ENCODE peak calls at places on chromosomes 16 and 17, in four cellular contexts. One of them, this sample, is unnamed.

GRCh38 chr16:4859900-4860255 is 12.6 kb downstream of the UBN1 start:
- DNase-seq in CD8-positive, alpha-beta T cell: no peak
- DNase-seq in fibroblast of mammary gland: no peak
- DNase-seq in upper lobe of left lung: no peak
- DNase-seq in this sample: no peak

GRCh38 chr16:30805370-30806169 is 18.6 kb upstream of the ZNF629 start:
- DNase-seq in fibroblast of mammary gland: peak
- DNase-seq in CD8-positive, alpha-beta T cell: no peak
- DNase-seq in upper lobe of left lung: peak
- DNase-seq in this sample: peak

GRCh38 chr17:42694524-42694923 is 12.2 kb downstream of the CNTNAP1 start:
- DNase-seq in upper lobe of left lung: no peak
- DNase-seq in fibroblast of mammary gland: no peak
- DNase-seq in CD8-positive, alpha-beta T cell: no peak
- DNase-seq in this sample: no peak

GRCh38 chr16:49861299-49861698 is 5.4 kb upstream of the ZNF423 start:
- DNase-seq in fibroblast of mammary gland: no peak
- DNase-seq in upper lobe of left lung: no peak
- DNase-seq in CD8-positive, alpha-beta T cell: no peak
- DNase-seq in this sample: no peak

GRCh38 chr17:83062818-83063671 is 16.4 kb upstream of the METRNL start:
- DNase-seq in upper lobe of left lung: peak
- DNase-seq in CD8-positive, alpha-beta T cell: no peak
- DNase-seq in fibroblast of mammary gland: no peak
- DNase-seq in this sample: peak

GRCh38 chr16:50204426-50205108 is 51.5 kb downstream of the TENT4B start:
- DNase-seq in fibroblast of mammary gland: peak
- DNase-seq in CD8-positive, alpha-beta T cell: no peak
- DNase-seq in upper lobe of left lung: no peak
- DNase-seq in this sample: no peak

GRCh38 chr16:69924777-69925191 is 26.4 kb upstream of the CLEC18A start:
- DNase-seq in fibroblast of mammary gland: peak
- DNase-seq in upper lobe of left lung: peak
- DNase-seq in CD8-positive, alpha-beta T cell: no peak
- DNase-seq in this sample: no peak

GRCh38 chr17:28643979-28644781 is 778 bp downstream of the BLTP2 start:
- DNase-seq in upper lobe of left lung: no peak
- DNase-seq in fibroblast of mammary gland: peak
- DNase-seq in CD8-positive, alpha-beta T cell: no peak
- DNase-seq in this sample: peak

GRCh38 chr17:5500247-5500803 is 14.0 kb downstream of the MIS12 start:
- DNase-seq in CD8-positive, alpha-beta T cell: no peak
- DNase-seq in fibroblast of mammary gland: no peak
- DNase-seq in upper lobe of left lung: no peak
- DNase-seq in this sample: no peak

GRCh38 chr17:4777969-4778760 is 6.5 kb downstream of the TM4SF5 start:
- DNase-seq in upper lobe of left lung: no peak
- DNase-seq in CD8-positive, alpha-beta T cell: no peak
- DNase-seq in fibroblast of mammary gland: no peak
- DNase-seq in this sample: no peak

GRCh38 chr16:74257061-74257460 is 39.6 kb upstream of the PSMD7 start:
- DNase-seq in CD8-positive, alpha-beta T cell: no peak
- DNase-seq in upper lobe of left lung: no peak
- DNase-seq in fibroblast of mammary gland: no peak
- DNase-seq in this sample: no peak

GRCh38 chr16:77171750-77172635 is 19.0 kb upstream of the MON1B start:
- DNase-seq in fibroblast of mammary gland: peak
- DNase-seq in CD8-positive, alpha-beta T cell: no peak
- DNase-seq in upper lobe of left lung: no peak
- DNase-seq in this sample: no peak

GRCh38 chr17:42512733-42513251 is 23.2 kb upstream of the NAGLU start:
- DNase-seq in CD8-positive, alpha-beta T cell: no peak
- DNase-seq in fibroblast of mammary gland: no peak
- DNase-seq in upper lobe of left lung: no peak
- DNase-seq in this sample: no peak

GRCh38 chr17:1834378-1835149 is 4.8 kb downstream of the RPA1 start:
- DNase-seq in CD8-positive, alpha-beta T cell: no peak
- DNase-seq in fibroblast of mammary gland: no peak
- DNase-seq in upper lobe of left lung: no peak
- DNase-seq in this sample: no peak

GRCh38 chr17:35568561-35568960 is 7.9 kb upstream of the SLFN14 start:
- DNase-seq in fibroblast of mammary gland: peak
- DNase-seq in upper lobe of left lung: peak
- DNase-seq in CD8-positive, alpha-beta T cell: no peak
- DNase-seq in this sample: no peak

GRCh38 chr16:380837-381787 is 666 bp downstream of the PGAP6 start:
- DNase-seq in CD8-positive, alpha-beta T cell: no peak
- DNase-seq in upper lobe of left lung: peak
- DNase-seq in fibroblast of mammary gland: no peak
- DNase-seq in this sample: peak

GRCh38 chr17:38705523-38705802 is 390 bp downstream of the MLLT6 start:
- DNase-seq in upper lobe of left lung: peak
- DNase-seq in fibroblast of mammary gland: no peak
- DNase-seq in CD8-positive, alpha-beta T cell: no peak
- DNase-seq in this sample: peak

GRCh38 chr17:44828919-44829557 is 1.0 kb downstream of the GJC1 start:
- DNase-seq in CD8-positive, alpha-beta T cell: no peak
- DNase-seq in fibroblast of mammary gland: peak
- DNase-seq in upper lobe of left lung: no peak
- DNase-seq in this sample: no peak

GRCh38 chr17:80800775-80801391 is 190.8 kb upstream of the CHMP6 start:
- DNase-seq in upper lobe of left lung: no peak
- DNase-seq in fibroblast of mammary gland: no peak
- DNase-seq in CD8-positive, alpha-beta T cell: no peak
- DNase-seq in this sample: no peak

GRCh38 chr17:21375757-21376584 is at the start of gene KCNJ12:
- DNase-seq in CD8-positive, alpha-beta T cell: no peak
- DNase-seq in upper lobe of left lung: peak
- DNase-seq in fibroblast of mammary gland: no peak
- DNase-seq in this sample: no peak

GRCh38 chr17:4287710-4288109 is 23.9 kb upstream of the ANKFY1 start:
- DNase-seq in fibroblast of mammary gland: no peak
- DNase-seq in CD8-positive, alpha-beta T cell: no peak
- DNase-seq in upper lobe of left lung: no peak
- DNase-seq in this sample: no peak

GRCh38 chr16:10153993-10154788 is 28.0 kb downstream of the GRIN2A start:
- DNase-seq in upper lobe of left lung: no peak
- DNase-seq in CD8-positive, alpha-beta T cell: no peak
- DNase-seq in fibroblast of mammary gland: no peak
- DNase-seq in this sample: no peak

GRCh38 chr17:76529643-76530488 is 7.6 kb downstream of the CYGB start:
- DNase-seq in upper lobe of left lung: peak
- DNase-seq in CD8-positive, alpha-beta T cell: no peak
- DNase-seq in fibroblast of mammary gland: peak
- DNase-seq in this sample: no peak

GRCh38 chr16:69741951-69742904 is 12.5 kb downstream of the NOB1 start:
- DNase-seq in fibroblast of mammary gland: peak
- DNase-seq in upper lobe of left lung: peak
- DNase-seq in CD8-positive, alpha-beta T cell: no peak
- DNase-seq in this sample: no peak

GRCh38 chr16:67034478-67034877 is 5.5 kb downstream of the CBFB start:
- DNase-seq in fibroblast of mammary gland: peak
- DNase-seq in CD8-positive, alpha-beta T cell: no peak
- DNase-seq in upper lobe of left lung: no peak
- DNase-seq in this sample: no peak

GRCh38 chr16:70713342-70713741 is 27.5 kb upstream of the MTSS2 start:
- DNase-seq in upper lobe of left lung: no peak
- DNase-seq in fibroblast of mammary gland: peak
- DNase-seq in CD8-positive, alpha-beta T cell: no peak
- DNase-seq in this sample: no peak

DNA sequence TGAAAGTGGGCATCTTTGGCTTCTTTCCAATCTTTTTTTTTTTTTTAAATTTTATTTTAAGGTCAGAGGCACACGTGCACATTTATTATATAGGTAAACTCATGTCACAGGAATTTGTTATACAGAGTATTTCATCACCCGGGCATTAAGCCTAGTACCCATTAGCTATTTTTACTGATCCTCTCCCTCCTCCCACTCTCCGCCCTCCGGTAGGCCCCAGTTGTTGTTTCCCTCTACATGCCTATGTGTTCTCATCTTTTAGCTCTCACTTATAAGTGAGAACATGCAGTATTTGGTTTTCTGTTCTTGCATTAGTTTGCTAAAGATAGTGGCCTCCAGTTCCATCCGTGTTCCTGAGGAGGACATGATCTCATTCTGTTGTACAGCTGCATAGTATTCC is 108.5 kb downstream of the CYB561 start:
- DNase-seq in fibroblast of mammary gland: peak
- DNase-seq in upper lobe of left lung: no peak
- DNase-seq in CD8-positive, alpha-beta T cell: no peak
- DNase-seq in this sample: no peak
- TF ChIP-seq CTCF in fibroblast of mammary gland: no peak
- TF ChIP-seq CTCF in upper lobe of left lung: no peak
- TF ChIP-seq CTCF in CD8-positive, alpha-beta T cell: no peak
- TF ChIP-seq CTCF in this sample: no peak

DNA sequence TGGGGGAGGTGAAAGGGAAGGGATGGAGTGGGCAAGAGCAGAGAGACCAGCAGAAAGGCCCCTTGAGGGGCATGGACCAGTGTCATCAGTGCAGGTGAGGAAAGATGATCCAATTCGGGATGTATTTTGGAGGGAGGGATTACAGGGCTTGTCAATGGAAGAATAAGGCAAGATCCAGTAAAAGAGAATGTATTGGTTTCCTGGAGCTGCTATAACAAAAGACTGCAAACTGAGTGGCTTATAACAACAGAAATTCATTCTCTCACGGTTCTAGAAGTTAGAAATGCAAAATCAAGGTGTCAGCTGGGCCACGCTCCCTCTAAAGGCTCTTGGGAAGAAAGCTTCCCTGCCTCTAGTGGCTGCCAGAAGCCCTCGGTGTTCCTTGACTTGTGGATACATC is 41.7 kb downstream of the SLC39A11 start:
- DNase-seq in fibroblast of mammary gland: no peak
- DNase-seq in upper lobe of left lung: no peak
- DNase-seq in CD8-positive, alpha-beta T cell: no peak
- DNase-seq in this sample: no peak
- TF ChIP-seq CTCF in fibroblast of mammary gland: no peak
- TF ChIP-seq CTCF in upper lobe of left lung: no peak
- TF ChIP-seq CTCF in CD8-positive, alpha-beta T cell: no peak
- TF ChIP-seq CTCF in this sample: no peak

GRCh38 chr16:88760424-88761142 is 24.4 kb downstream of the PIEZO1 start:
- DNase-seq in upper lobe of left lung: no peak
- DNase-seq in fibroblast of mammary gland: no peak
- DNase-seq in CD8-positive, alpha-beta T cell: no peak
- DNase-seq in this sample: no peak

GRCh38 chr16:88758227-88758943 is 26.6 kb downstream of the PIEZO1 start:
- DNase-seq in CD8-positive, alpha-beta T cell: no peak
- DNase-seq in fibroblast of mammary gland: no peak
- DNase-seq in upper lobe of left lung: no peak
- DNase-seq in this sample: no peak

GRCh38 chr16:88759976-88760350 is 25.1 kb downstream of the PIEZO1 start:
- DNase-seq in fibroblast of mammary gland: no peak
- DNase-seq in upper lobe of left lung: no peak
- DNase-seq in CD8-positive, alpha-beta T cell: no peak
- DNase-seq in this sample: no peak

GRCh38 chr16:88758944-88759244 is 26.1 kb downstream of the PIEZO1 start:
- DNase-seq in upper lobe of left lung: no peak
- DNase-seq in fibroblast of mammary gland: no peak
- DNase-seq in CD8-positive, alpha-beta T cell: no peak
- DNase-seq in this sample: no peak

GRCh38 chr16:88759245-88759975 is 25.6 kb downstream of the PIEZO1 start:
- DNase-seq in fibroblast of mammary gland: peak
- DNase-seq in upper lobe of left lung: no peak
- DNase-seq in CD8-positive, alpha-beta T cell: no peak
- DNase-seq in this sample: no peak
- TF ChIP-seq CTCF in fibroblast of mammary gland: no peak
- TF ChIP-seq CTCF in upper lobe of left lung: no peak
- TF ChIP-seq CTCF in CD8-positive, alpha-beta T cell: no peak
- TF ChIP-seq CTCF in this sample: no peak

GRCh38 chr17:65261682-65262636 is 124.8 kb downstream of the RGS9 start:
- DNase-seq in fibroblast of mammary gland: peak
- DNase-seq in upper lobe of left lung: no peak
- DNase-seq in CD8-positive, alpha-beta T cell: no peak
- DNase-seq in this sample: no peak

GRCh38 chr17:65265276-65265675 is 128.1 kb downstream of the RGS9 start:
- DNase-seq in CD8-positive, alpha-beta T cell: no peak
- DNase-seq in fibroblast of mammary gland: no peak
- DNase-seq in upper lobe of left lung: no peak
- DNase-seq in this sample: no peak

GRCh38 chr17:65260626-65261025 is 123.5 kb downstream of the RGS9 start:
- DNase-seq in CD8-positive, alpha-beta T cell: no peak
- DNase-seq in upper lobe of left lung: no peak
- DNase-seq in fibroblast of mammary gland: no peak
- DNase-seq in this sample: no peak

GRCh38 chr17:65259281-65259680 is 122.1 kb downstream of the RGS9 start:
- DNase-seq in upper lobe of left lung: no peak
- DNase-seq in fibroblast of mammary gland: no peak
- DNase-seq in CD8-positive, alpha-beta T cell: no peak
- DNase-seq in this sample: no peak

DNA sequence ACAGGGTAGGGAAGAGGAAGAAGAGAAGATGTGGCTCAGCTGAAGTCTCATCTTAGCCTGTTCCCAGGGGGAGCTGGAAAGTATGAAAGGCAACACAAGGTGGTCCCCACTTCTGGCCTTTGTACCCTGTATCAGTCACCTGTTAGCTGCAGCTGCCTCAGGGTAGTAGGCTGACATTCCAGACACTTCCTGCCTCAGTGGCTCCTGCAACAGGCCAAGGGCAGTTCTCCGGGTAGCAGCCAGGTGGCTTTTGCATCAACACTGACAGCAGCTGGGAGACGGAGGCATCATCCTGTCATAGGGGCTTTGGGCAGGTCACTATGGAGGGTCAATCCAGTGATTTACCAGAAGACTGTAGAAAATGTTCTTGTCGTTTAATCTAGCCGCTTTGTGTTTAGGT is 124.0 kb downstream of the RGS9 start:
- DNase-seq in CD8-positive, alpha-beta T cell: no peak
- DNase-seq in upper lobe of left lung: no peak
- DNase-seq in fibroblast of mammary gland: no peak
- DNase-seq in this sample: no peak
- TF ChIP-seq CTCF in CD8-positive, alpha-beta T cell: no peak
- TF ChIP-seq CTCF in upper lobe of left lung: no peak
- TF ChIP-seq CTCF in fibroblast of mammary gland: no peak
- TF ChIP-seq CTCF in this sample: no peak

DNA sequence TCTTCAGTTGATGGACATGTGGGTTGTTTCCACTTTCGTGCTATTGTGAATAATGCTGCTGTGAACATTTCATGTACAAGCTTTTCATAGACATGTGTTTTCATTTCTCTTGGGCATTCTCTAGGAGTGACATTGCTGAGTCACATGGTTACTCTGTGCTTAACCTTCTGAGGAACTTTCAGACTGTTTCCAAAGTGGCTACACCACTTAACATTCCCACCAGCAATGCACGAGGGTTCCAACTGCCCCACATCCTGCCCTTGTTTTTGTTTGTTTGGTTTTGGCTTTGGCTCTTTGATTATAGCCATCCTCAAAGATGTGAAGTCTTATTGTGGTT is 14.2 kb upstream of the PEMT start:
- DNase-seq in upper lobe of left lung: no peak
- DNase-seq in CD8-positive, alpha-beta T cell: no peak
- DNase-seq in fibroblast of mammary gland: peak
- DNase-seq in this sample: no peak
- TF ChIP-seq CTCF in upper lobe of left lung: no peak
- TF ChIP-seq CTCF in CD8-positive, alpha-beta T cell: no peak
- TF ChIP-seq CTCF in fibroblast of mammary gland: no peak
- TF ChIP-seq CTCF in this sample: no peak

GRCh38 chr17:68511671-68512246 is 471 bp upstream of the PRKAR1A start:
- DNase-seq in upper lobe of left lung: peak
- DNase-seq in CD8-positive, alpha-beta T cell: peak
- DNase-seq in fibroblast of mammary gland: peak
- DNase-seq in this sample: peak
- TF ChIP-seq CTCF in upper lobe of left lung: no peak
- TF ChIP-seq CTCF in CD8-positive, alpha-beta T cell: no peak
- TF ChIP-seq CTCF in fibroblast of mammary gland: no peak
- TF ChIP-seq CTCF in this sample: no peak

GRCh38 chr16:26569793-26570192 is 496.9 kb upstream of the C16orf82 start:
- DNase-seq in upper lobe of left lung: no peak
- DNase-seq in fibroblast of mammary gland: no peak
- DNase-seq in CD8-positive, alpha-beta T cell: no peak
- DNase-seq in this sample: no peak
- TF ChIP-seq CTCF in upper lobe of left lung: no peak
- TF ChIP-seq CTCF in fibroblast of mammary gland: no peak
- TF ChIP-seq CTCF in CD8-positive, alpha-beta T cell: no peak
- TF ChIP-seq CTCF in this sample: no peak